ENCODE peak calls at places on chromosomes 11 and 22, in four cellular contexts. B is aorta; V is effector memory CD8-positive, alpha-beta T cell; W is stimulated activated effector memory CD8-positive, alpha-beta T cell treated with anti-CD3 and anti-CD28 coated beads, Interleukin-12 subunit alpha, Interleukin-12 subunit beta, amount 100 ng/mL, for 72 hours. A is an unnamed sample.

GRCh38 chr11:46342237-46342636 is 5.0 kb upstream of the DGKZ start:
- ATAC-seq in B (no peak), V (no peak), W (no peak), A (no peak)

GRCh38 chr22:36445158-36445668 is 36.2 kb downstream of the TXN2 start:
- ATAC-seq in B (no peak), V (no peak), W (no peak), A (peak; percentile 66)

GRCh38 chr11:114883472-114883871 is 205.1 kb downstream of the NXPE2 start:
- ATAC-seq in B (no peak), V (no peak), W (no peak), A (no peak)

GRCh38 chr11:93921695-93922468 is 71.5 kb upstream of the VSTM5 start:
- ATAC-seq in B (no peak), V (no peak), W (peak; percentile 37), A (no peak)

GRCh38 chr11:35566885-35567284 is 41.5 kb upstream of the PAMR1 start:
- ATAC-seq in B (no peak), V (no peak), W (no peak), A (no peak)

GRCh38 chr22:39713799-39714290 is 143.3 kb downstream of the CACNA1I start:
- ATAC-seq in B (no peak), V (no peak), W (peak; percentile 24), A (no peak)

GRCh38 chr22:40415531-40416266 is 45.3 kb downstream of the SGSM3 start:
- ATAC-seq in B (peak; percentile 23), V (peak; percentile 43), W (peak; percentile 29), A (no peak)

GRCh38 chr11:47330002-47330911 is 22.2 kb downstream of the MYBPC3 start:
- ATAC-seq in B (no peak), V (peak; percentile 20), W (peak; percentile 4), A (peak; percentile 54)

GRCh38 chr11:96235725-96236124 is 107.3 kb downstream of the MAML2 start:
- ATAC-seq in B (no peak), V (no peak), W (peak; percentile 99), A (no peak)

GRCh38 chr11:31958086-31958735 is 132.7 kb upstream of the RCN1 start:
- ATAC-seq in B (no peak), V (peak; percentile 59), W (peak; percentile 61), A (no peak)

GRCh38 chr22:50483977-50484853 is 2.4 kb upstream of the MIOX start:
- ATAC-seq in B (no peak), V (no peak), W (no peak), A (no peak)

GRCh38 chr11:62860835-62861563 is 19.7 kb upstream of the SLC3A2 start:
- ATAC-seq in B (no peak), V (no peak), W (peak; percentile 59), A (no peak)

GRCh38 chr11:76629853-76630599 is 40.5 kb downstream of the LRRC32 start:
- ATAC-seq in B (peak; percentile 81), V (no peak), W (no peak), A (peak; percentile 77)

GRCh38 chr11:67374571-67375276 is 1.3 kb upstream of the CLCF1 start:
- ATAC-seq in B (no peak), V (no peak), W (no peak), A (no peak)

GRCh38 chr22:32752868-32753520 is 48.5 kb upstream of the TIMP3 start:
- ATAC-seq in B (peak; percentile 4), V (no peak), W (no peak), A (peak; percentile 52)

GRCh38 chr11:85647078-85647477 is 689 bp upstream of the TMEM126A start:
- ATAC-seq in B (peak; percentile 9), V (no peak), W (no peak), A (no peak)

GRCh38 chr22:20069331-20070042 is 10.6 kb upstream of the DGCR8 start:
- ATAC-seq in B (no peak), V (no peak), W (no peak), A (no peak)

GRCh38 chr11:244376-244775 is 7.6 kb downstream of the PSMD13 start:
- ATAC-seq in B (no peak), V (no peak), W (peak; percentile 80), A (no peak)

A was measured in gastroesophageal sphincter.